ENCODE peak calls at places on chromosomes 7 and 10, in six cellular contexts. One of them, this sample, is unnamed.

GRCh38 chr7:80134105-80134535 is 511 bp upstream of the GNAI1 start:
- DNase-seq in tibial artery: peak; percentile 73
- DNase-seq in GM04504: no peak
- DNase-seq in NT2/D1: no peak
- DNase-seq in AG09309: no peak
- DNase-seq in foreskin fibroblast: no peak
- DNase-seq in this sample: no peak

GRCh38 chr10:94677691-94678090 is 5.8 kb upstream of the CYP2C18 start:
- DNase-seq in foreskin fibroblast: no peak
- DNase-seq in AG09309: no peak
- DNase-seq in tibial artery: no peak
- DNase-seq in GM04504: no peak
- DNase-seq in NT2/D1: no peak
- DNase-seq in this sample: no peak

GRCh38 chr7:4069268-4070095 is 612.6 kb upstream of the FOXK1 start:
- DNase-seq in tibial artery: no peak
- DNase-seq in NT2/D1: no peak
- DNase-seq in GM04504: no peak
- DNase-seq in foreskin fibroblast: no peak
- DNase-seq in AG09309: no peak
- DNase-seq in this sample: no peak

GRCh38 chr7:87702326-87702725 is 74.1 kb downstream of the RUNDC3B start:
- DNase-seq in tibial artery: no peak
- DNase-seq in GM04504: peak; percentile 7
- DNase-seq in AG09309: no peak
- DNase-seq in foreskin fibroblast: peak; percentile 10
- DNase-seq in NT2/D1: no peak
- DNase-seq in this sample: no peak

GRCh38 chr10:31129261-31129660 is 97.6 kb upstream of the ZNF438 start:
- DNase-seq in GM04504: peak; percentile 56
- DNase-seq in AG09309: peak; percentile 60
- DNase-seq in foreskin fibroblast: peak; percentile 71
- DNase-seq in NT2/D1: no peak
- DNase-seq in tibial artery: peak; percentile 62
- DNase-seq in this sample: peak; percentile 87

GRCh38 chr10:78211476-78212110 is 177.9 kb downstream of the RPS24 start:
- DNase-seq in foreskin fibroblast: peak; percentile 39
- DNase-seq in GM04504: no peak
- DNase-seq in AG09309: peak; percentile 33
- DNase-seq in tibial artery: no peak
- DNase-seq in NT2/D1: peak; percentile 8
- DNase-seq in this sample: no peak

GRCh38 chr7:73905360-73905759 is 44.4 kb downstream of the TMEM270 start:
- DNase-seq in AG09309: no peak
- DNase-seq in GM04504: no peak
- DNase-seq in foreskin fibroblast: no peak
- DNase-seq in tibial artery: no peak
- DNase-seq in NT2/D1: no peak
- DNase-seq in this sample: peak; percentile 45

GRCh38 chr7:49346200-49346899 is 422.0 kb downstream of the CDC14C start:
- DNase-seq in AG09309: no peak
- DNase-seq in foreskin fibroblast: no peak
- DNase-seq in tibial artery: peak; percentile 52
- DNase-seq in NT2/D1: no peak
- DNase-seq in GM04504: no peak
- DNase-seq in this sample: no peak

GRCh38 chr10:62188021-62188616 is 80.5 kb downstream of the RTKN2 start:
- DNase-seq in NT2/D1: no peak
- DNase-seq in foreskin fibroblast: no peak
- DNase-seq in tibial artery: no peak
- DNase-seq in AG09309: no peak
- DNase-seq in GM04504: no peak
- DNase-seq in this sample: no peak

GRCh38 chr7:84204655-84205054 is 10.1 kb upstream of the SEMA3A start:
- DNase-seq in NT2/D1: no peak
- DNase-seq in tibial artery: no peak
- DNase-seq in AG09309: no peak
- DNase-seq in GM04504: peak; percentile 60
- DNase-seq in foreskin fibroblast: peak; percentile 85
- DNase-seq in this sample: no peak

GRCh38 chr10:70685461-70685911 is 13.2 kb downstream of the ADAMTS14 start:
- DNase-seq in tibial artery: no peak
- DNase-seq in AG09309: no peak
- DNase-seq in foreskin fibroblast: no peak
- DNase-seq in GM04504: no peak
- DNase-seq in NT2/D1: no peak
- DNase-seq in this sample: no peak

GRCh38 chr7:74604326-74605020 is 53.0 kb upstream of the GTF2I start:
- DNase-seq in AG09309: no peak
- DNase-seq in foreskin fibroblast: no peak
- DNase-seq in GM04504: no peak
- DNase-seq in NT2/D1: no peak
- DNase-seq in tibial artery: peak; percentile 58
- DNase-seq in this sample: no peak

GRCh38 chr10:129758591-129759021 is 205.5 kb downstream of the EBF3 start:
- DNase-seq in AG09309: no peak
- DNase-seq in tibial artery: no peak
- DNase-seq in NT2/D1: no peak
- DNase-seq in foreskin fibroblast: no peak
- DNase-seq in GM04504: no peak
- DNase-seq in this sample: peak; percentile 53

GRCh38 chr10:103548581-103549348 is 55.3 kb downstream of the NEURL1 start:
- DNase-seq in GM04504: no peak
- DNase-seq in NT2/D1: no peak
- DNase-seq in foreskin fibroblast: no peak
- DNase-seq in AG09309: no peak
- DNase-seq in tibial artery: no peak
- DNase-seq in this sample: no peak

GRCh38 chr7:37216156-37216839 is 232.4 kb downstream of the ELMO1 start:
- DNase-seq in NT2/D1: no peak
- DNase-seq in tibial artery: no peak
- DNase-seq in foreskin fibroblast: no peak
- DNase-seq in GM04504: no peak
- DNase-seq in AG09309: no peak
- DNase-seq in this sample: no peak

GRCh38 chr10:114499630-114500190 is 95.4 kb upstream of the AFAP1L2 start:
- DNase-seq in AG09309: no peak
- DNase-seq in foreskin fibroblast: no peak
- DNase-seq in GM04504: no peak
- DNase-seq in NT2/D1: no peak
- DNase-seq in tibial artery: no peak
- DNase-seq in this sample: no peak

GRCh38 chr10:114684085-114684821 is 26.2 kb upstream of the ABLIM1 start:
- DNase-seq in GM04504: no peak
- DNase-seq in tibial artery: peak; percentile 43
- DNase-seq in NT2/D1: no peak
- DNase-seq in foreskin fibroblast: no peak
- DNase-seq in AG09309: no peak
- DNase-seq in this sample: peak; percentile 69

GRCh38 chr7:159065151-159065550 is 79.5 kb downstream of the VIPR2 start:
- DNase-seq in tibial artery: no peak
- DNase-seq in GM04504: no peak
- DNase-seq in foreskin fibroblast: no peak
- DNase-seq in NT2/D1: no peak
- DNase-seq in AG09309: no peak
- DNase-seq in this sample: no peak

GRCh38 chr7:20331231-20331880 is 656 bp downstream of the ITGB8 start:
- DNase-seq in tibial artery: peak; percentile 39
- DNase-seq in GM04504: no peak
- DNase-seq in foreskin fibroblast: no peak
- DNase-seq in AG09309: no peak
- DNase-seq in NT2/D1: no peak
- DNase-seq in this sample: peak; percentile 69

GRCh38 chr7:30912021-30912420 is 368 bp downstream of the AQP1 start:
- DNase-seq in NT2/D1: no peak
- DNase-seq in AG09309: no peak
- DNase-seq in foreskin fibroblast: no peak
- DNase-seq in GM04504: no peak
- DNase-seq in tibial artery: no peak
- DNase-seq in this sample: no peak

GRCh38 chr7:138813945-138814344 is 15.9 kb upstream of the ATP6V0A4 start:
- DNase-seq in NT2/D1: no peak
- DNase-seq in foreskin fibroblast: no peak
- DNase-seq in tibial artery: no peak
- DNase-seq in AG09309: no peak
- DNase-seq in GM04504: no peak
- DNase-seq in this sample: no peak

GRCh38 chr10:85978566-85979358 is 387.8 kb downstream of the GRID1 start:
- DNase-seq in tibial artery: no peak
- DNase-seq in AG09309: no peak
- DNase-seq in NT2/D1: no peak
- DNase-seq in GM04504: no peak
- DNase-seq in foreskin fibroblast: no peak
- DNase-seq in this sample: no peak

GRCh38 chr10:48523820-48524758 is 80.8 kb downstream of the ARHGAP22 start:
- DNase-seq in AG09309: no peak
- DNase-seq in foreskin fibroblast: no peak
- DNase-seq in NT2/D1: no peak
- DNase-seq in GM04504: no peak
- DNase-seq in tibial artery: no peak
- DNase-seq in this sample: peak; percentile 61

GRCh38 chr7:19560111-19560883 is 148.5 kb downstream of the POLR1F start:
- DNase-seq in NT2/D1: no peak
- DNase-seq in foreskin fibroblast: peak; percentile 66
- DNase-seq in AG09309: peak; percentile 52
- DNase-seq in tibial artery: no peak
- DNase-seq in GM04504: peak; percentile 55
- DNase-seq in this sample: no peak

GRCh38 chr7:28411876-28412662 is at the start of gene CREB5:
- DNase-seq in GM04504: no peak
- DNase-seq in AG09309: no peak
- DNase-seq in foreskin fibroblast: no peak
- DNase-seq in tibial artery: no peak
- DNase-seq in NT2/D1: no peak
- DNase-seq in this sample: no peak

GRCh38 chr7:19122018-19122588 is 4.7 kb upstream of the TWIST1 start:
- DNase-seq in AG09309: no peak
- DNase-seq in foreskin fibroblast: no peak
- DNase-seq in NT2/D1: no peak
- DNase-seq in GM04504: no peak
- DNase-seq in tibial artery: no peak
- DNase-seq in this sample: no peak

GRCh38 chr7:131538071-131538790 is 18.2 kb downstream of the PODXL start:
- DNase-seq in AG09309: no peak
- DNase-seq in NT2/D1: no peak
- DNase-seq in GM04504: no peak
- DNase-seq in tibial artery: no peak
- DNase-seq in foreskin fibroblast: no peak
- DNase-seq in this sample: peak; percentile 50

GRCh38 chr10:76206797-76207352 is 775.5 kb downstream of the LRMDA start:
- DNase-seq in GM04504: no peak
- DNase-seq in NT2/D1: no peak
- DNase-seq in AG09309: no peak
- DNase-seq in foreskin fibroblast: no peak
- DNase-seq in tibial artery: no peak
- DNase-seq in this sample: no peak

GRCh38 chr10:15385552-15386455 is 14.7 kb upstream of the FAM171A1 start:
- DNase-seq in tibial artery: no peak
- DNase-seq in foreskin fibroblast: no peak
- DNase-seq in AG09309: no peak
- DNase-seq in NT2/D1: no peak
- DNase-seq in GM04504: no peak
- DNase-seq in this sample: no peak

GRCh38 chr10:5542100-5542499 is 17.3 kb downstream of the CALML3 start:
- DNase-seq in foreskin fibroblast: no peak
- DNase-seq in NT2/D1: no peak
- DNase-seq in GM04504: no peak
- DNase-seq in tibial artery: no peak
- DNase-seq in AG09309: no peak
- DNase-seq in this sample: no peak

GRCh38 chr7:149854611-149855367 is 16.6 kb downstream of the ZNF862 start:
- DNase-seq in foreskin fibroblast: peak; percentile 48
- DNase-seq in NT2/D1: no peak
- DNase-seq in GM04504: peak; percentile 33
- DNase-seq in tibial artery: no peak
- DNase-seq in AG09309: no peak
- DNase-seq in this sample: peak; percentile 86

GRCh38 chr10:60282771-60283353 is 106.8 kb downstream of the ANK3 start:
- DNase-seq in NT2/D1: no peak
- DNase-seq in foreskin fibroblast: peak; percentile 56
- DNase-seq in GM04504: no peak
- DNase-seq in AG09309: no peak
- DNase-seq in tibial artery: peak; percentile 24
- DNase-seq in this sample: no peak

GRCh38 chr10:49369216-49370162 is 26.4 kb downstream of the DRGX start:
- DNase-seq in foreskin fibroblast: no peak
- DNase-seq in GM04504: no peak
- DNase-seq in AG09309: no peak
- DNase-seq in NT2/D1: no peak
- DNase-seq in tibial artery: no peak
- DNase-seq in this sample: no peak

GRCh38 chr7:128032605-128033235 is 1.5 kb upstream of the LRRC4 start:
- DNase-seq in AG09309: no peak
- DNase-seq in tibial artery: no peak
- DNase-seq in GM04504: no peak
- DNase-seq in foreskin fibroblast: no peak
- DNase-seq in NT2/D1: no peak
- DNase-seq in this sample: peak; percentile 71

GRCh38 chr10:60955957-60956425 is 12.0 kb upstream of the RHOBTB1 start:
- DNase-seq in foreskin fibroblast: peak; percentile 66
- DNase-seq in NT2/D1: no peak
- DNase-seq in GM04504: no peak
- DNase-seq in AG09309: no peak
- DNase-seq in tibial artery: no peak
- DNase-seq in this sample: no peak

GRCh38 chr10:92880233-92880861 is 32.0 kb downstream of the EXOC6 start:
- DNase-seq in GM04504: peak; percentile 14
- DNase-seq in AG09309: peak; percentile 13
- DNase-seq in NT2/D1: peak; percentile 16
- DNase-seq in tibial artery: no peak
- DNase-seq in foreskin fibroblast: peak; percentile 24
- DNase-seq in this sample: no peak

GRCh38 chr10:75347211-75347610 is 54.4 kb downstream of the ZNF503 start:
- DNase-seq in NT2/D1: no peak
- DNase-seq in AG09309: no peak
- DNase-seq in foreskin fibroblast: no peak
- DNase-seq in tibial artery: no peak
- DNase-seq in GM04504: no peak
- DNase-seq in this sample: no peak